ENCODE peak calls at places on chromosomes 5 and 9, in ten cellular contexts. V, X, R, H, D, P, Z, C, A and L are unnamed samples.

GRCh38 chr5:14036514-14036913 is 92.0 kb upstream of the DNAH5 start:
- DNase-seq in V (no peak), X (no peak), R (peak; percentile 92), H (no peak), D (no peak), P (no peak), Z (no peak), C (peak; percentile 62), A (no peak), L (no peak)

GRCh38 chr5:111320953-111321352 is 96.8 kb downstream of the CAMK4 start:
- DNase-seq in V (no peak), X (no peak), R (no peak), H (no peak), D (no peak), P (no peak), Z (no peak), C (no peak), A (no peak), L (no peak)

GRCh38 chr5:122316652-122317051 is 4.6 kb downstream of the SNCAIP start:
- DNase-seq in V (no peak), X (no peak), R (no peak), H (no peak), D (no peak), P (no peak), Z (no peak), C (no peak), A (no peak), L (no peak)

GRCh38 chr5:172173771-172174170 is 14.3 kb downstream of the STK10 start:
- DNase-seq in V (peak; percentile 77), X (no peak), R (peak; percentile 94), H (peak; percentile 67), D (peak; percentile 75), P (peak; percentile 49), Z (peak; percentile 27), C (no peak), A (peak; percentile 76), L (no peak)

GRCh38 chr5:145362261-145362660 is 472.9 kb downstream of the PRELID2 start:
- DNase-seq in V (no peak), X (no peak), R (no peak), H (peak; percentile 83), D (no peak), P (no peak), Z (peak; percentile 64), C (no peak), A (no peak), L (no peak)

GRCh38 chr5:82345108-82345507 is 67.0 kb upstream of the RPS23 start:
- DNase-seq in V (no peak), X (no peak), R (no peak), H (no peak), D (no peak), P (no peak), Z (no peak), C (no peak), A (no peak), L (no peak)

GRCh38 chr5:159316519-159317383 is 13.5 kb downstream of the IL12B start:
- DNase-seq in V (no peak), X (no peak), R (peak; percentile 54), H (peak; percentile 79), D (no peak), P (peak; percentile 42), Z (peak; percentile 50), C (peak; percentile 62), A (no peak), L (peak; percentile 50)

GRCh38 chr9:127979333-127980055 is 1.3 kb downstream of the EEIG1 start:
- DNase-seq in V (peak; percentile 81), X (peak; percentile 49), R (peak; percentile 51), H (peak; percentile 40), D (peak; percentile 59), P (no peak), Z (peak; percentile 60), C (no peak), A (peak; percentile 29), L (no peak)

GRCh38 chr9:133855802-133856592 is 117.8 kb upstream of the SARDH start:
- DNase-seq in V (peak; percentile 72), X (no peak), R (peak; percentile 64), H (peak; percentile 98), D (no peak), P (no peak), Z (peak; percentile 96), C (no peak), A (no peak), L (no peak)

GRCh38 chr5:34626036-34626435 is 30.1 kb upstream of the RAI14 start:
- DNase-seq in V (no peak), X (no peak), R (peak; percentile 77), H (peak; percentile 66), D (no peak), P (no peak), Z (peak; percentile 56), C (no peak), A (no peak), L (no peak)

GRCh38 chr9:127131871-127132270 is 9.4 kb upstream of the ANGPTL2 start:
- DNase-seq in V (no peak), X (no peak), R (peak; percentile 69), H (peak; percentile 66), D (no peak), P (no peak), Z (peak; percentile 44), C (no peak), A (no peak), L (no peak)

GRCh38 chr5:144822544-144822943 is 651.9 kb downstream of the KCTD16 start:
- DNase-seq in V (no peak), X (no peak), R (no peak), H (no peak), D (no peak), P (no peak), Z (no peak), C (no peak), A (no peak), L (no peak)

GRCh38 chr5:178323961-178324360 is 91.4 kb upstream of the PHYKPL start:
- DNase-seq in V (no peak), X (no peak), R (no peak), H (no peak), D (no peak), P (no peak), Z (no peak), C (no peak), A (no peak), L (no peak)

GRCh38 chr5:34706084-34706483 is 50.0 kb downstream of the RAI14 start:
- DNase-seq in V (no peak), X (no peak), R (no peak), H (no peak), D (no peak), P (no peak), Z (no peak), C (no peak), A (no peak), L (no peak)

GRCh38 chr9:21591221-21592062 is 109.3 kb upstream of the IFNE start:
- DNase-seq in V (no peak), X (no peak), R (no peak), H (peak; percentile 97), D (peak; percentile 65), P (no peak), Z (peak; percentile 97), C (peak; percentile 58), A (no peak), L (peak; percentile 60)

GRCh38 chr9:88218721-88219120 is 80.4 kb upstream of the SPATA31C2 start:
- DNase-seq in V (no peak), X (no peak), R (no peak), H (peak; percentile 43), D (no peak), P (no peak), Z (no peak), C (no peak), A (no peak), L (no peak)

GRCh38 chr5:33472805-33473409 is 32.1 kb downstream of the TARS1 start:
- DNase-seq in V (no peak), X (no peak), R (no peak), H (no peak), D (no peak), P (no peak), Z (no peak), C (no peak), A (no peak), L (peak; percentile 48)

GRCh38 chr5:149750596-149750995 is 20.5 kb downstream of the PPARGC1B start:
- DNase-seq in V (no peak), X (no peak), R (no peak), H (no peak), D (no peak), P (no peak), Z (no peak), C (no peak), A (no peak), L (no peak)

GRCh38 chr9:4604678-4605095 is 57.4 kb upstream of the PLPP6 start:
- DNase-seq in V (no peak), X (peak; percentile 44), R (peak; percentile 65), H (peak; percentile 69), D (peak; percentile 47), P (peak; percentile 67), Z (peak; percentile 42), C (peak; percentile 58), A (peak; percentile 49), L (no peak)

GRCh38 chr9:128877852-128878251 is 3.9 kb downstream of the KYAT1 start:
- DNase-seq in V (no peak), X (no peak), R (no peak), H (no peak), D (no peak), P (no peak), Z (no peak), C (no peak), A (no peak), L (no peak)

GRCh38 chr5:158882660-158883059 is 217.1 kb downstream of the EBF1 start:
- DNase-seq in V (no peak), X (no peak), R (no peak), H (no peak), D (no peak), P (no peak), Z (no peak), C (no peak), A (no peak), L (no peak)

GRCh38 chr9:91301161-91301560 is 60.6 kb downstream of the AUH start:
- DNase-seq in V (no peak), X (no peak), R (no peak), H (peak; percentile 62), D (no peak), P (no peak), Z (peak; percentile 41), C (no peak), A (no peak), L (no peak)

GRCh38 chr5:108148715-108149139 is 233.2 kb downstream of the FBXL17 start:
- DNase-seq in V (no peak), X (no peak), R (peak; percentile 9), H (peak; percentile 32), D (no peak), P (no peak), Z (peak; percentile 3), C (peak; percentile 16), A (no peak), L (no peak)

GRCh38 chr5:113336975-113337374 is 97.8 kb downstream of the TSSK1B start:
- DNase-seq in V (no peak), X (no peak), R (peak; percentile 79), H (peak; percentile 91), D (no peak), P (no peak), Z (peak; percentile 55), C (peak; percentile 26), A (no peak), L (peak; percentile 45)

GRCh38 chr9:93896496-93897033 is 58.6 kb downstream of the BARX1 start:
- DNase-seq in V (no peak), X (no peak), R (no peak), H (no peak), D (no peak), P (no peak), Z (no peak), C (no peak), A (no peak), L (no peak)

GRCh38 chr9:93680445-93681315 is 104.3 kb downstream of the PHF2 start:
- DNase-seq in V (no peak), X (no peak), R (peak; percentile 3), H (no peak), D (no peak), P (no peak), Z (no peak), C (peak; percentile 18), A (no peak), L (no peak)

GRCh38 chr5:115825948-115826347 is 9.5 kb upstream of the CDO1 start:
- DNase-seq in V (no peak), X (no peak), R (no peak), H (no peak), D (no peak), P (no peak), Z (no peak), C (no peak), A (no peak), L (no peak)

GRCh38 chr5:133274597-133274935 is 222.8 kb downstream of the HSPA4 start:
- DNase-seq in V (no peak), X (no peak), R (peak; percentile 59), H (no peak), D (no peak), P (no peak), Z (no peak), C (peak; percentile 49), A (no peak), L (no peak)